ENCODE peak calls at places on chromosomes 2 and 18, in ten cellular contexts. Q, G, E, S, T, L, M, R, U and J are unnamed samples.

GRCh38 chr18:29608982-29609381 is 1432.1 kb upstream of the CDH2 start:
- DNase-seq in T (no peak), E (no peak), R (no peak), M (no peak), G (no peak), Q (no peak), U (no peak), S (no peak), L (no peak), J (no peak)

GRCh38 chr18:79853303-79853992 is 55.7 kb downstream of the KCNG2 start:
- DNase-seq in Q (no peak), T (no peak), L (no peak), E (no peak), M (no peak), G (peak), U (no peak), S (no peak), R (no peak), J (no peak)

GRCh38 chr2:26033270-26033768 is 565 bp upstream of the RAB10 start:
- DNase-seq in Q (no peak), E (no peak), R (no peak), M (peak), S (peak), L (peak), G (no peak), T (no peak), U (peak), J (no peak)

GRCh38 chr2:173027181-173028128 is 48.2 kb upstream of the MAP3K20 start:
- DNase-seq in G (peak), S (peak), Q (peak), E (peak), U (peak), R (peak), L (peak), T (peak), M (peak), J (peak)

GRCh38 chr2:196566969-196567666 is 72.4 kb upstream of the CCDC150 start:
- DNase-seq in S (no peak), E (no peak), L (no peak), G (no peak), U (peak), R (no peak), T (no peak), M (no peak), Q (no peak), J (no peak)

GRCh38 chr2:188291142-188291616 is 495 bp upstream of the GULP1 start:
- DNase-seq in G (peak), S (no peak), R (no peak), U (peak), Q (peak), T (no peak), M (peak), E (no peak), L (no peak), J (no peak)

GRCh38 chr18:54284967-54285785 is 15.9 kb downstream of the POLI start:
- DNase-seq in Q (no peak), E (peak), T (no peak), U (peak), L (no peak), M (no peak), R (peak), S (peak), G (peak), J (peak)

GRCh38 chr2:25304339-25304728 is 37.4 kb downstream of the DNMT3A start:
- DNase-seq in M (no peak), Q (no peak), T (no peak), L (no peak), R (no peak), S (no peak), G (peak), U (peak), E (no peak), J (no peak)

GRCh38 chr2:176157499-176158305 is 595 bp downstream of the HOXD3 start:
- DNase-seq in R (no peak), M (no peak), T (no peak), Q (no peak), E (no peak), U (no peak), L (no peak), S (no peak), G (no peak), J (no peak)

GRCh38 chr2:119112770-119113488 is 45.6 kb downstream of the C1QL2 start:
- DNase-seq in L (no peak), E (no peak), R (no peak), G (no peak), U (no peak), M (no peak), Q (no peak), T (no peak), S (no peak), J (no peak)

GRCh38 chr2:9696731-9697130 is 65.9 kb upstream of the YWHAQ start:
- DNase-seq in U (no peak), M (no peak), G (no peak), S (no peak), L (no peak), E (no peak), R (no peak), T (no peak), Q (no peak), J (no peak)

GRCh38 chr2:9694661-9695060 is 63.9 kb upstream of the YWHAQ start:
- DNase-seq in E (no peak), M (no peak), U (no peak), S (no peak), L (no peak), G (no peak), Q (no peak), T (no peak), R (no peak), J (no peak)

GRCh38 chr2:9699139-9699823 is 68.5 kb upstream of the YWHAQ start:
- DNase-seq in G (no peak), Q (no peak), L (no peak), M (no peak), U (peak), S (peak), E (no peak), R (no peak), T (no peak), J (no peak)

GRCh38 chr2:9695916-9696315 is 65.1 kb upstream of the YWHAQ start:
- DNase-seq in R (no peak), M (no peak), L (no peak), Q (no peak), T (no peak), U (no peak), E (no peak), S (no peak), G (no peak), J (no peak)

GRCh38 chr2:9697904-9698303 is 67.1 kb upstream of the YWHAQ start:
- DNase-seq in L (no peak), U (no peak), M (no peak), T (no peak), G (no peak), R (no peak), Q (no peak), S (no peak), E (no peak), J (no peak)
- H3K4me3 ChIP-seq in L (no peak), U (no peak), M (no peak), T (no peak), G (no peak), R (no peak), Q (no peak), S (no peak), E (no peak), J (no peak)

DNA sequence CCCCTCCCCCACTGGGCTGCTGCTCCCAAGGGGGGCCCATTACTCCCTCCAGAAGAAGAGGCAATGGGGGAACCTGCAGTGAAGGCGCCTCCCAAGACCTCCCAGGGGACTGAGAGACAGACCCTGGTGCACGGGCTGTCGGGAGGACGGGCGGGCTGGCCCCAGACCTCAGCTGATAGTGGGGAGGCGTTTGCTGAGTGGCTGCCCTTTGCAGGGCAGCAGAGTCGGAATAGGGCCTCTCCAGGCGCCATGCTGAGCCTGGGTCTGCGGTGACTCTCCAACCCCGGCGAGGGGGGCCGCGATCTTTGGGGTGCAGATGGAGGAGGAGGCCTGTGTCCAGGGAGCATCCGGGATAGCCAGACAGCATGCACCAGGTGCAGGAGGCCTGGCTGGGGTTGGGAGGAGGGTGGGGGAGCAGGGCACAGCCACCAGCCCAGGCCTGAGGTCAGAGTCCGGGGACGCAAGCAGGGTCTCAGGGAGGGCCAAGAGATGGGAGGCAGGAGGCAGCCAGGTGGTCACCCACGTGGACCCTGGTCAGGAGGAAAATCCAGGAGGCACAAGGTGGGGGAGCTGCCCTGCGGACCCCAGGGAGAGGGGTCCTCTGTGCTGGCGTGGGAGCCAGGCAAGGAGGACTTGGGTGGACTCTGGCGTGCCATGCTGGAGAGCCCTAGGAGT is 11.0 kb downstream of the CROCC2 start:
- DNase-seq in G (peak), U (no peak), L (no peak), Q (peak), S (no peak), T (no peak), M (peak), E (no peak), R (no peak), J (peak)
- H3K27ac ChIP-seq in G (no peak), U (peak), L (no peak), Q (no peak), S (no peak), T (no peak), M (no peak), E (no peak), R (no peak), J (no peak)

DNA sequence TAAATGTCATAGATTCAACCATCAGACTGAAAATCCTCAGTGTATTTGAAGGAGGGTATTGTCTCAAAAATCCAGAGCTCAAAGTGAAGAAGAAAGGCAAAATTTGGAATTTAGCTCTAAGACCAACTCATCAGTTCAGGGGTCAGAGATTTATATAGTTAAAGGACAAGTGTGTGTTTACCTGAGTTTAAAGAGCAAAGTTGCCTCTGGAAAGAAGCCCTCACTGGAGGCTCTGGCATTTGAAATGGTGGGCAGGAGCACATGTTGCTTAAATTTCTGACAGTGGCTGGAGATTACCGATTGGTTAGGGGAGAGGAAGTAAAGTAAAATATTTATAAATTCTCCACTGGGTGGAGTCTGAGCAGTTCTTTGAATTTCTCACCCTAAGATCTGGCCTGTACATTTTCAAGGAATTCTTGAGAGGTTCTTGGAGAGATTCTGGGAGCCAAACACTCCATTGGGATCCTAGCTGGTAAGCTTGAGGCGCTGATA is at the start of gene KYNU:
- DNase-seq in M (no peak), T (no peak), S (no peak), U (peak), R (no peak), L (no peak), E (no peak), Q (no peak), G (no peak), J (no peak)
- H3K4me3 ChIP-seq in M (peak), T (no peak), S (no peak), U (no peak), R (no peak), L (no peak), E (no peak), Q (no peak), G (peak), J (peak)

GRCh38 chr2:101828267-101829017 is 130.9 kb downstream of the MAP4K4 start:
- DNase-seq in G (no peak), S (no peak), U (no peak), R (peak), T (peak), M (no peak), E (peak), L (no peak), Q (no peak), J (no peak)
- H3K27ac ChIP-seq in G (peak), S (peak), U (peak), R (peak), T (peak), M (no peak), E (no peak), L (no peak), Q (no peak), J (peak)

DNA sequence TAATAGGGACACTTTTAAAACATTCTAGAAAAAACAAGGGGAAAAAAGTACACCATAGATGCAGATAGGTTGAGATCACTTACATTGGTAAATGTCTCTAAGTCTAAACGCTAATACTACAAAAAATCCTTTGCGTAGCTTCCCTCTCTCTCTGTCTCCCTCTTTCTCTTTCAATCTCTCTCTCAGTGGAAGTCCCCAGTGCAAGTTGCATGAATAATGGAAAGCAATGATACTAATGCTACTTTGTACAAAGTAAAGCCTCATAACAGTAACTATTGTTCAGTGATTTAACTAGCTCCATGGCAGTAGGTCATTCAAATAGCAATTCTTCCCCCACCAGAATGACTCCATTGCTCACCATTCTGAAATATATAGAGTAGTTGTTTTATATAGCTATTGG is 12.8 kb downstream of the MEIS1 start:
- DNase-seq in L (no peak), Q (no peak), E (no peak), U (no peak), M (no peak), S (no peak), T (no peak), G (no peak), R (no peak), J (no peak)
- H3K4me3 ChIP-seq in L (no peak), Q (peak), E (no peak), U (peak), M (peak), S (no peak), T (no peak), G (no peak), R (no peak), J (no peak)

DNA sequence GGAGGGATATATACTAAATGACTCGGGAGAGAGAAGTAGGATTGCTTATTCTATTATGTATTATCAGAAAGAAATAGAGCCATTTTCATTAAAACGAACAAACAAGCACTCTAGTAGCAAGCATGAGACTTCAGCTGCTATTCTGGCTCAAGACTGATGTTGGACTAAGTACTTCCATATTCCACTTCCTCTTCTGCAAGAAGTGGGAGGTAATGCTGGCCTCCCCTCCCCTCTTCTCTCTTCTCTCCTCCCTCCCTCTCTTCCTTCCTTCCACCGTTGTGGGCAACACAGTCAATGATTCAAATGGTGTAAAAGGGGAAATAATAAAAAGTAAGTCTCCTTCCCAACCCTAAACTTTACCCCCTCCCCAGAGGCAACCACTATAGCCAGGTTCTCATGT is 62.6 kb downstream of the EMX1 start:
- DNase-seq in G (no peak), L (no peak), S (no peak), T (no peak), E (no peak), R (no peak), Q (no peak), U (no peak), M (peak), J (no peak)
- H3K27ac ChIP-seq in G (no peak), L (no peak), S (no peak), T (no peak), E (no peak), R (no peak), Q (no peak), U (no peak), M (no peak), J (no peak)

GRCh38 chr2:231530099-231531085 is at the start of gene NMUR1:
- DNase-seq in T (peak), L (peak), E (peak), M (peak), S (no peak), G (peak), Q (peak), R (peak), U (no peak), J (peak)
- H3K4me3 ChIP-seq in T (peak), L (no peak), E (no peak), M (peak), S (no peak), G (peak), Q (peak), R (no peak), U (no peak), J (peak)

DNA sequence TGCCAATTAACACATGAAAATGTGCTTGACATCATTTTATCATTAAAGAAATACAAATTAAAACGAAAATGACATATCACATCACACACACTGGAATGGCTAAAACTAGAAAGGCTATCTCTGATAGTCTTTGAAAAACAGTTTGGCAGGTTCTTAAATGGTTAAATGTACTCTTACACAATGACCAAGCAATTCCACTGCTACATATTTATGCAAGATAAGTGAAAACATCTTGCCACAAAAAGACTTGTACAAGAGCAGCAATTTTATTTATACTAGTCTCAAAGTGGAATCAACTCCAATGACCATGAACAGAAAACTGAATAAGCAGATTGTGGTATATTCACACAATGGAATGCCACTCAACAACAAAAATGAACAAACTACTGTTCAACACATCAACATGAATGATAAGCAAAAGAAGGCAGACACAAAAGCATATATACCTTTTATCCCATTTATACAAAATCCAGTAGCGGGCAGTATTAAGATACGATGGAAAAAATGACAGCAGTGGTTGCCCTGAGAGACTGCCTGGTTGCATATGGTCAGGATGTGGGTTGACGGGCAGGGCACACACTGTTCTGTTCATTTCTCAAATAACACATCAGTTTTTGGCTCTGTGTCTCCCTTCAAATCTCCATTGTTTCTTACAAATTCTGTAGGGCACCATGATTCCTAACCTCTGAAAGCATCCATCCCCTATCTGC is 25.3 kb downstream of the SP100 start:
- DNase-seq in T (peak), M (no peak), E (peak), U (peak), L (no peak), R (peak), Q (no peak), G (peak), S (peak), J (no peak)
- H3K27ac ChIP-seq in T (peak), M (peak), E (peak), U (peak), L (no peak), R (peak), Q (no peak), G (no peak), S (peak), J (no peak)

GRCh38 chr2:215427585-215427984 is 8.3 kb downstream of the FN1 start:
- DNase-seq in G (no peak), L (no peak), M (no peak), Q (no peak), T (no peak), U (peak), R (no peak), E (no peak), S (no peak), J (no peak)

GRCh38 chr2:215430528-215431187 is 5.2 kb downstream of the FN1 start:
- DNase-seq in E (no peak), Q (no peak), R (no peak), G (no peak), U (peak), L (no peak), S (peak), T (no peak), M (no peak), J (no peak)

GRCh38 chr2:215431290-215431689 is 4.6 kb downstream of the FN1 start:
- DNase-seq in S (no peak), E (no peak), T (no peak), L (no peak), R (no peak), G (no peak), U (no peak), Q (no peak), M (no peak), J (no peak)

GRCh38 chr2:215429424-215429823 is 6.4 kb downstream of the FN1 start:
- DNase-seq in M (no peak), U (peak), R (no peak), S (no peak), L (no peak), E (no peak), G (no peak), T (no peak), Q (no peak), J (no peak)

GRCh38 chr2:215428060-215428910 is 7.6 kb downstream of the FN1 start:
- DNase-seq in Q (no peak), M (no peak), L (no peak), R (no peak), E (no peak), T (no peak), S (peak), U (peak), G (no peak), J (no peak)
- H3K4me3 ChIP-seq in Q (no peak), M (no peak), L (no peak), R (no peak), E (no peak), T (no peak), S (peak), U (no peak), G (no peak), J (no peak)

DNA sequence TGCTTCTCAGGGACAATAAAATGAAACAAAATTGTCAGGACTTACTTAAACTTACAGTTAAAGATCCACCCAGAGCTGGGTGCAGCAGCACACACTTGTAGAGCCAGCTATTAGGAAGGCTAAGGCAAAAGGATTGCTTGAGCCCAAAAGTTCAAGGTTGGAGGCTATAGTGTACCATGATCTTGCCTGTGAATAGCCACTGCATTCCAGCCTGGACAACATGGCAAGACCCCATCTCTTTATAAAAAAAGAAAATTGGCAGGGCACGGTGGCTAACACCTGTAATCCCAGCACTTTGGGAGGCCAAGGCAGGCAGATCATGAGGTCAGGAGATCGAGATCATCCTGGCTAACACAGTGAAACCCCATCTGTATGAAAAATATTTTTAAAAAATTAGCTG is 34.6 kb downstream of the ACVR1 start:
- DNase-seq in R (no peak), G (no peak), T (no peak), Q (no peak), U (no peak), L (no peak), E (no peak), M (no peak), S (no peak), J (no peak)
- H3K27ac ChIP-seq in R (no peak), G (peak), T (no peak), Q (peak), U (no peak), L (no peak), E (no peak), M (no peak), S (no peak), J (peak)